ENCODE peak calls at places on chromosome 10, in ten cellular contexts. W, H, Z, P, D, F, I, X, S and M are unnamed samples.

GRCh38 chr10:30970760-30971460 is 60.8 kb downstream of the ZNF438 start:
- DNase-seq in W (no peak), I (no peak), H (no peak), S (no peak), Z (no peak), D (no peak), X (no peak), P (no peak), F (no peak), M (no peak)

GRCh38 chr10:80660736-80661135 is 123.0 kb downstream of the SH2D4B start:
- DNase-seq in X (no peak), P (no peak), F (no peak), S (no peak), D (no peak), I (no peak), H (no peak), W (no peak), Z (no peak), M (no peak)

GRCh38 chr10:93573051-93573909 is 6.8 kb downstream of the FFAR4 start:
- DNase-seq in S (no peak), H (no peak), X (peak), W (no peak), P (no peak), D (no peak), F (no peak), Z (no peak), I (no peak), M (no peak)

GRCh38 chr10:24944512-24945255 is 7.7 kb downstream of the PRTFDC1 start:
- DNase-seq in D (peak), I (peak), P (no peak), X (peak), F (no peak), S (peak), H (peak), W (no peak), Z (peak), M (no peak)

GRCh38 chr10:44960098-44960480 is 487 bp downstream of the RASSF4 start:
- DNase-seq in H (no peak), D (no peak), F (no peak), Z (no peak), I (no peak), W (no peak), P (no peak), X (no peak), S (no peak), M (no peak)

GRCh38 chr10:116729243-116729642 is 13.1 kb downstream of the HSPA12A start:
- DNase-seq in X (no peak), Z (no peak), D (no peak), S (no peak), I (no peak), W (no peak), F (no peak), H (no peak), P (no peak), M (no peak)

GRCh38 chr10:67858971-67859370 is 21.0 kb upstream of the DNAJC12 start:
- DNase-seq in H (no peak), S (no peak), F (no peak), D (no peak), X (no peak), I (no peak), W (no peak), Z (no peak), P (no peak), M (no peak)

GRCh38 chr10:108545921-108546320 is 1377.4 kb downstream of the XPNPEP1 start:
- DNase-seq in F (no peak), S (no peak), X (no peak), Z (no peak), P (no peak), I (no peak), W (no peak), D (no peak), H (no peak), M (no peak)

GRCh38 chr10:53491774-53492173 is 719.2 kb upstream of the MBL2 start:
- DNase-seq in Z (no peak), W (no peak), P (no peak), F (no peak), S (no peak), H (no peak), D (no peak), I (no peak), X (no peak), M (no peak)

GRCh38 chr10:8044908-8045727 is 9.4 kb upstream of the GATA3 start:
- DNase-seq in Z (no peak), S (no peak), X (no peak), F (no peak), H (peak), P (peak), I (no peak), W (no peak), D (no peak), M (no peak)

GRCh38 chr10:46525177-46525823 is 31.2 kb downstream of the GPRIN2 start:
- DNase-seq in H (no peak), S (peak), D (peak), X (peak), F (no peak), Z (peak), W (no peak), P (no peak), I (peak), M (peak)

GRCh38 chr10:58851606-58852005 is 324.8 kb upstream of the PHYHIPL start:
- DNase-seq in X (peak), Z (no peak), S (peak), W (no peak), F (no peak), D (peak), I (no peak), P (no peak), H (no peak), M (no peak)

GRCh38 chr10:11326919-11327318 is 284.5 kb downstream of the USP6NL start:
- DNase-seq in Z (no peak), P (no peak), H (no peak), I (no peak), D (no peak), W (no peak), F (no peak), X (no peak), S (no peak), M (no peak)

DNA sequence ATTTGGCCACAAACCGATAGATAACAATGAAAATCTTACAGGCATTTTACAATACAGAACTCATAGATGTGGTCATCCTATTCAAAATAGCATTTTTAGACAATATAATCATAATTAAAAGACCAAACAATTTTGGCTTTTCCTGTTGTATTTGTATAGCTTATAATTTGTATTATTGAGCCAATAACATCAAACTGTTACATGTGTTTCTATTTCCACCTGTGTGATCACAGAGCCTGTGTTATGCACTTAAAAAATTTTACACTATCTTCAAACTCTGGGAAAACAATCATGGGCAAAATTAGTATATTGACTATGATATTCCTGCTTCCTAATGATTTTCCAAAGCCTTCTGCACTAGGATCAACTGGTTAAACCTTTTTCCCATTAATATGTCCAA is 1.9 kb downstream of the RHOBTB1 start:
- DNase-seq in P (no peak), S (no peak), F (no peak), W (no peak), H (no peak), X (no peak), Z (no peak), I (no peak), D (no peak), M (no peak)
- H3K4me3 ChIP-seq in P (no peak), S (peak), F (no peak), W (peak), H (peak), X (no peak), Z (no peak), I (peak), D (peak), M (peak)

GRCh38 chr10:13162013-13162364 is 631 bp downstream of the MCM10 start:
- DNase-seq in X (no peak), P (no peak), S (no peak), F (no peak), I (no peak), Z (no peak), W (no peak), D (no peak), H (no peak), M (no peak)
- H3K4me3 ChIP-seq in X (peak), P (peak), S (peak), F (peak), I (peak), Z (peak), W (peak), D (peak), H (peak), M (peak)

DNA sequence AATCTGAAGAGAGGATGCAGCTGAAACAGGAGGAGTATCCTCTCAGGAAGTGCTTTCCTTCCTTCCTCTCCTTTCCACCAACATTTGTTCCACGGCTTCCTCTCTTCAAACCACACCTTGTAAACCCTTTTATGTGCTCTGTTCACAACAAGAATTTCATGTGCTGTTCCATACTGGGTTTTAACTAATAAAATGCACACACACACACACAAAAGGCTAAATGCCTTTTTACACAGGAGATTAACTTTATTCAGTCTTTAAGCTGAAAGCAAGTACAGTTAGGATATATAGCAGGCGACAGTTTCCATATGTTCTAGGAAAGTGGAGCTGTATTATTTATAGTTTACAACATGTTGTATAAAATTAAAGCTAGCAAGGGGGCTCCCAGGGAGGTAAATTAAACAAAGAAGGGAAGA is 106.7 kb downstream of the REEP3 start:
- DNase-seq in D (no peak), Z (no peak), W (no peak), I (no peak), F (no peak), S (no peak), P (no peak), H (no peak), X (no peak), M (no peak)
- H3K4me3 ChIP-seq in D (no peak), Z (no peak), W (no peak), I (no peak), F (peak), S (no peak), P (no peak), H (no peak), X (no peak), M (no peak)

DNA sequence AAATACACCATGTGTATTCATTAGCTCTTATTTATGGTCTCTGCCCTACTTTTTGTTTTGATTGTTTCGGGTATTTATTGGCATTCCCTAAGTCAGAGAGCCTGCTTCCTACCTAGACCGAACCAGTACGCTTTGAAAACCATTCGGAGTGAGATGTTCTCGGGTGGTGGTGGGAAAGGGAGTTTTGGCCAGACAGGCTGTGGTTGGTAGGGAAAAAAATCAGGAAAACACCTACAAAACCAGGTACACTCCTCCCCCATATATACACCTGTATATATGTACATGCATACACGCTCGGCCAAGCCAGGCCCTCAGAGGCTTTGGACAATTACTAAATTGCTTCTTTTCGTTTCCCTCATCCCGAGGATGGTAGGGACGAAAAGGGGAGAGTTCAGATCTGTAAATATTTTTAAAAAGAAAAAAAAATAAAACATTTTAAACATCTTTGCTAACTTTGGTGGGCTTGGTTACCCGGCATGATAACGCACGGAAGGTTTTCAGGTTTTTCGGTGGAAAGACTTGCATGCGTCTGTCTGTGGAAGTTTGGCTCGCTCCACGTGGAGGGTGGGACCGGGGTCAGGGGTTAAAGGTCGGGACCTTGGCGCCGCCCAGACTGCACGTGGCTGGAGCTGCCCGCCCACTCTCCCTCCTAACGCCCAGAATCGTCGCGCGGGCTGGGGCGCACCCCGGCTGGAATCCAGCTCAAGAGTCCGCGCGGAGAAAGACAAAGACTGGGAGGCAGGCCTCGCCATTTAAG is 2.5 kb downstream of the HMX2 start:
- DNase-seq in H (peak), I (no peak), P (no peak), S (no peak), D (no peak), X (no peak), W (peak), Z (no peak), F (no peak), M (no peak)
- H3K4me3 ChIP-seq in H (no peak), I (no peak), P (peak), S (peak), D (peak), X (peak), W (peak), Z (no peak), F (peak), M (no peak)

DNA sequence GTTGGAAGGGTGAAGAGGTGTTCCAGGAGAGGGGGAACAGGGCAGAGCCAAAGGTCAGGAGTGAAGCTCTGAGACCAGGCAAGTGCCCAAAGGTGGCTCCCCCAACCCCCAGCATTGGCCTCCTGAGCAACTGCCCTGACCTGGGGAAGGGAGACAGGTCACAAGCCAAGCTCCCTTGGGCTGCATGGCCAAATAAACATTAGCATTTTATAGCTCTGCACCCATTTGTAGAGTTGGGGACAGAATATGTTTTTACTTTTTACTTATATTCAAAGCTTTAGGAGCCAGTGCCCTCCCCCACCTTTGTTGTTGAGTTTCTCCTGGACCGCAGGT is 4.0 kb downstream of the UNC5B start:
- DNase-seq in D (no peak), P (no peak), W (no peak), I (no peak), H (no peak), S (no peak), F (no peak), X (no peak), Z (no peak), M (no peak)
- H3K4me3 ChIP-seq in D (no peak), P (no peak), W (peak), I (no peak), H (no peak), S (no peak), F (no peak), X (peak), Z (no peak), M (peak)

GRCh38 chr10:42519761-42520460 is 118.5 kb downstream of the ZNF33B start:
- DNase-seq in Z (no peak), P (no peak), W (no peak), F (no peak), I (peak), S (no peak), X (no peak), D (peak), H (no peak), M (no peak)
- H3K4me3 ChIP-seq in Z (no peak), P (no peak), W (peak), F (no peak), I (no peak), S (no peak), X (no peak), D (no peak), H (no peak), M (no peak)

DNA sequence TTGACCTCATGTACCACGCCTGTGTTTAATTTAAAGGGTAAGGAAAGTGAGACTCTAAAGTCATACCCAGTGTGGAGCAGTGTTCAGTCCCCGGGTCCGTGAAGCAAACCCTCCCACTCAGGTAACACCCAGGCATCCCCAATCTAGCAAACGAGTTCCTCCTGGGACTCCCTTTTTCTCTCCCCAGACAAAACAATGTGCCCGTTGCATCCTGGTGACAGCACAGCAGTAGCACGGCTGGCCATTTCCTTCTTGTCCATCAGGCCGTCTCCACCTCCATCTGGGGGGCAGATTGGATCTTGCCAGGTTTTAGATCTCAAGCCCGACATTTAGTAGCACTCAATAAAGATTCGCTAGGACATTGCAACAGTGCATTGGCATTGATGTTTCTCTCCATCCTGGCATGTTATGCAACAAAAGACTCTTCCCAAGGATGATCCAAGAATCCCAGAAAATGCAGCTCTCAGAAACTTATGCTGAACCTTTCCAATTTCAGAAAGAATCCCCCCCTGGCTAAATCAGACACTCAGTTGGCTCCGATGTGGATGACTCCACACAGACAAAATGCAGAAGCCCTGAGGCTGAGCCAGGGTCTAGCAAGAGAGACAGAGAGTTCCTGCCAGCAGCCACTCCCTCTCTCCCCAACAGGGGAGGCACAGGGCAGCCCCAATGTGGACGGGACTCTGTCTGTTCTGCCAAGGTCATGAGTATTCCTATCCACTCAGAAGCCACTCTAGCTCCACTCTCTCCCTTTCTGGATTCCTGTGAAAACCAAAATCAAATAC is 274.5 kb upstream of the MGMT start:
- DNase-seq in H (no peak), I (no peak), X (no peak), P (no peak), D (no peak), Z (no peak), S (no peak), W (peak), F (no peak), M (no peak)
- H3K4me3 ChIP-seq in H (no peak), I (no peak), X (no peak), P (no peak), D (no peak), Z (no peak), S (no peak), W (no peak), F (no peak), M (no peak)